ENCODE peak calls at places on chromosomes 1 and 21, in eight cellular contexts. G is hepatic stellate cell, Z is foreskin fibroblast, A is T-helper 2 cell, Y is RPMI7951, M is heart left ventricle, E is endothelial cell, J is midbrain. O is an unnamed sample.

GRCh38 chr21:45670731-45671130 is 27.2 kb downstream of the PCBP3 start:
- DNase-seq in G (no peak), Z (no peak), A (no peak), Y (no peak), M (no peak), E (no peak), J (no peak), O (no peak)

GRCh38 chr21:38212716-38213115 is 44.1 kb upstream of the KCNJ15 start:
- DNase-seq in G (no peak), Z (no peak), A (no peak), Y (no peak), M (no peak), E (no peak), J (no peak), O (no peak)

GRCh38 chr21:45552696-45553391 is 10.6 kb upstream of the SLC19A1 start:
- DNase-seq in G (no peak), Z (no peak), A (no peak), Y (no peak), M (no peak), E (no peak), J (no peak), O (no peak)

GRCh38 chr1:41539999-41540398 is 55.5 kb upstream of the EDN2 start:
- DNase-seq in G (no peak), Z (no peak), A (no peak), Y (no peak), M (peak; percentile 3), E (no peak), J (no peak), O (no peak)

GRCh38 chr1:220274122-220274855 is 2.0 kb upstream of the RAB3GAP2 start:
- DNase-seq in G (no peak), Z (peak; percentile 56), A (no peak), Y (peak; percentile 24), M (no peak), E (no peak), J (no peak), O (no peak)

GRCh38 chr1:42679364-42679983 is 2.7 kb upstream of the YBX1 start:
- DNase-seq in G (no peak), Z (peak; percentile 91), A (no peak), Y (no peak), M (no peak), E (no peak), J (no peak), O (no peak)

GRCh38 chr21:38228115-38228514 is 28.7 kb upstream of the KCNJ15 start:
- DNase-seq in G (no peak), Z (no peak), A (no peak), Y (peak; percentile 71), M (no peak), E (no peak), J (no peak), O (no peak)

GRCh38 chr1:80054129-80054528 is 1047.6 kb upstream of the ADGRL4 start:
- DNase-seq in G (no peak), Z (peak; percentile 83), A (no peak), Y (peak; percentile 88), M (no peak), E (no peak), J (no peak), O (no peak)

GRCh38 chr21:25997788-25998611 is 172.6 kb downstream of the APP start:
- DNase-seq in G (no peak), Z (no peak), A (no peak), Y (no peak), M (no peak), E (peak; percentile 26), J (peak; percentile 83), O (no peak)

GRCh38 chr1:26597629-26598039 is 68.1 kb downstream of the RPS6KA1 start:
- DNase-seq in G (peak; percentile 53), Z (peak; percentile 77), A (no peak), Y (peak; percentile 71), M (no peak), E (no peak), J (peak; percentile 53), O (no peak)

GRCh38 chr1:52876843-52877242 is 34.3 kb downstream of the ZYG11A start:
- DNase-seq in G (no peak), Z (no peak), A (no peak), Y (no peak), M (no peak), E (no peak), J (no peak), O (no peak)

GRCh38 chr1:20361805-20362381 is 71.2 kb downstream of the VWA5B1 start:
- DNase-seq in G (peak; percentile 76), Z (peak; percentile 81), A (no peak), Y (peak; percentile 47), M (peak; percentile 52), E (peak; percentile 89), J (peak; percentile 83), O (peak; percentile 30)

GRCh38 chr1:75482951-75483350 is 128.0 kb downstream of the SLC44A5 start:
- DNase-seq in G (no peak), Z (no peak), A (no peak), Y (no peak), M (no peak), E (no peak), J (no peak), O (no peak)